ENCODE peak calls at places on chromosomes 3 and 15, in four cellular contexts. L, T, V and S are unnamed samples.

GRCh38 chr15:74870496-74871213 is 2.5 kb downstream of the SCAMP2 start:
- DNase-seq in V (no peak), T (no peak), L (no peak), S (no peak)

GRCh38 chr3:171396048-171396447 is 64.2 kb downstream of the TNIK start:
- DNase-seq in V (no peak), T (no peak), L (peak), S (no peak)

GRCh38 chr3:47813551-47814177 is 10.7 kb downstream of the DHX30 start:
- DNase-seq in V (no peak), T (no peak), L (no peak), S (no peak)

GRCh38 chr3:119125742-119126507 is 20.0 kb upstream of the TEX55 start:
- DNase-seq in V (no peak), T (no peak), L (no peak), S (no peak)

GRCh38 chr3:129619726-129620162 is 13.3 kb upstream of the PLXND1 start:
- DNase-seq in T (no peak), L (no peak), V (no peak), S (no peak)

GRCh38 chr3:138434875-138435772 is 708 bp downstream of the ESYT3 start:
- DNase-seq in V (no peak), T (no peak), L (no peak), S (peak)

GRCh38 chr3:187403768-187404270 is 35.6 kb downstream of the RTP4 start:
- DNase-seq in T (no peak), L (peak), V (no peak), S (peak)

GRCh38 chr3:38497026-38497425 is 886 bp downstream of the EXOG start:
- DNase-seq in L (peak), T (peak), V (no peak), S (no peak)

GRCh38 chr3:10351013-10351735 is 30.3 kb upstream of the SEC13 start:
- DNase-seq in L (no peak), V (no peak), T (peak), S (peak)

GRCh38 chr3:54099381-54099780 is 23.0 kb upstream of the CACNA2D3 start:
- DNase-seq in L (no peak), T (no peak), V (no peak), S (no peak)

GRCh38 chr15:53520867-53521525 is 238.5 kb downstream of the WDR72 start:
- DNase-seq in V (no peak), L (no peak), T (no peak), S (no peak)

GRCh38 chr3:14538451-14539088 is 1.6 kb downstream of the GRIP2 start:
- DNase-seq in V (no peak), L (no peak), T (no peak), S (no peak)

GRCh38 chr3:110106805-110107204 is 769.5 kb upstream of the DPPA4 start:
- DNase-seq in T (no peak), L (peak), V (no peak), S (no peak)

GRCh38 chr3:30720586-30721313 is 114.3 kb downstream of the TGFBR2 start:
- DNase-seq in L (peak), T (no peak), V (no peak), S (peak)

GRCh38 chr3:66092175-66092990 is 53.7 kb upstream of the MAGI1 start:
- DNase-seq in L (no peak), V (no peak), T (no peak), S (no peak)

GRCh38 chr15:71079208-71080044 is 35.8 kb upstream of the THSD4 start:
- DNase-seq in T (no peak), L (peak), V (no peak), S (no peak)

GRCh38 chr15:29921130-29921601 is 98.9 kb upstream of the TJP1 start:
- DNase-seq in T (no peak), V (no peak), L (no peak), S (peak)

GRCh38 chr15:20341901-20342605 is 199.5 kb downstream of the GOLGA6L6 start:
- DNase-seq in V (no peak), L (no peak), T (no peak), S (no peak)

GRCh38 chr3:101271728-101272127 is 48.6 kb downstream of the IMPG2 start:
- DNase-seq in V (no peak), T (no peak), L (no peak), S (no peak)

GRCh38 chr3:45119824-45120614 is 26.2 kb downstream of the CDCP1 start:
- DNase-seq in L (peak), V (no peak), T (no peak), S (no peak)

GRCh38 chr15:22891426-22892210 is 53.2 kb downstream of the NIPA2 start:
- DNase-seq in L (no peak), T (no peak), V (no peak), S (no peak)

GRCh38 chr15:61000276-61000675 is 228.8 kb downstream of the RORA start:
- DNase-seq in T (no peak), V (no peak), L (no peak), S (no peak)

GRCh38 chr15:70286110-70286806 is 188.5 kb upstream of the TLE3 start:
- DNase-seq in L (no peak), T (no peak), V (no peak), S (no peak)

GRCh38 chr3:43153189-43154083 is 47.6 kb upstream of the POMGNT2 start:
- DNase-seq in L (peak), V (no peak), T (no peak), S (no peak)

GRCh38 chr15:83153288-83153687 is 45.8 kb downstream of the TM6SF1 start:
- DNase-seq in T (no peak), V (no peak), L (peak), S (no peak)

GRCh38 chr15:39710681-39711080 is 72.0 kb downstream of the FSIP1 start:
- DNase-seq in L (no peak), T (no peak), V (no peak), S (no peak)

GRCh38 chr3:13135251-13135810 is 62.1 kb upstream of the IQSEC1 start:
- DNase-seq in L (no peak), T (no peak), V (no peak), S (no peak)

GRCh38 chr3:106438916-106439315 is 570.1 kb upstream of the CBLB start:
- DNase-seq in V (no peak), L (no peak), T (no peak), S (no peak)

GRCh38 chr15:71940004-71940588 is 129.7 kb downstream of the NR2E3 start:
- DNase-seq in V (peak), T (no peak), L (peak), S (no peak)

GRCh38 chr3:162082516-162082915 is 585.9 kb downstream of the OTOL1 start:
- DNase-seq in T (no peak), V (no peak), L (no peak), S (no peak)
- TF ChIP-seq RFX5 in T (no peak), V (no peak), L (no peak), S (no peak)

DNA sequence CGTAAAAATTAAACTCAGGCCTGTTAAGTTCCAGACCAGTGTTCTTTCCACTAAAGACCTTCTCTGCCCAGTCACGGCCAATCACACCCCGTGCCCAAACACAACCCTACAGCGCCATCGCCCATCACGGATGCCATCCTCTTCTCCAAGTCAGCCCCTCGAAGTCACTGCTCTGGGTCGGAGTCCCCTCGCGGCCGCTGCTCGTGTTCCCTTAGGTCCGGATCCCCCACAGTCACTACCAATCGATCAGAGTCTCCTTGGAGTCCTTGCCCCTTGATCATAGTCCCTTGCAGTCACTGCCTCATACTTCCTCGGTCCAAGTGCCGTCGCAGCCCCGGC is 491 bp downstream of the PCYT1A start:
- DNase-seq in T (no peak), V (no peak), L (no peak), S (peak)
- TF ChIP-seq ELK1 in T (no peak), V (no peak), L (no peak), S (no peak)

GRCh38 chr3:177778633-177779032 is 581.4 kb upstream of the TBL1XR1 start:
- DNase-seq in L (no peak), V (no peak), T (no peak), S (no peak)

GRCh38 chr3:177776656-177777055 is 579.4 kb upstream of the TBL1XR1 start:
- DNase-seq in V (no peak), T (no peak), L (peak), S (no peak)

GRCh38 chr3:177772908-177773557 is 575.8 kb upstream of the TBL1XR1 start:
- DNase-seq in T (no peak), V (no peak), L (no peak), S (no peak)

GRCh38 chr3:177781686-177782161 is 584.4 kb upstream of the TBL1XR1 start:
- DNase-seq in L (peak), V (no peak), T (no peak), S (no peak)

DNA sequence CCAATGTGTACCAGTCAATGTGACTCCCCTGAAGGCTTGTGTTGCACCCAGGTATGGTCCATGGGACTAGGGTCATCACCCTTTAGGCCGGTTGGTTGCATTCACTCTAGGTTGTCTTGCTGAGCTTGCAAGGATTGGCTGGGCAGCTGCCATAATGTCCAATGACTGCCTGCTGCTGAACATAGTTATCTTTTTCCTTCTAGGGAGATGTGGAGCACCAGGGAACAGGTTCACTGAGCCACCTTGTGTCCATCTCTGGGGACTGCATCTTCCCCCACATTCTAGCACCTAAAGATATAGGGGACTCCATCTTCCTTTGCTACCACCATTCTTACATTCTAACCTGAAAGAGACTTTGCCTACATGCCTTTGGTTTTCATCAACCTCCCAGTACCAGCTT is 580.4 kb upstream of the TBL1XR1 start:
- DNase-seq in T (peak), V (peak), L (peak), S (peak)
- TF ChIP-seq RFX5 in T (no peak), V (no peak), L (no peak), S (no peak)

DNA sequence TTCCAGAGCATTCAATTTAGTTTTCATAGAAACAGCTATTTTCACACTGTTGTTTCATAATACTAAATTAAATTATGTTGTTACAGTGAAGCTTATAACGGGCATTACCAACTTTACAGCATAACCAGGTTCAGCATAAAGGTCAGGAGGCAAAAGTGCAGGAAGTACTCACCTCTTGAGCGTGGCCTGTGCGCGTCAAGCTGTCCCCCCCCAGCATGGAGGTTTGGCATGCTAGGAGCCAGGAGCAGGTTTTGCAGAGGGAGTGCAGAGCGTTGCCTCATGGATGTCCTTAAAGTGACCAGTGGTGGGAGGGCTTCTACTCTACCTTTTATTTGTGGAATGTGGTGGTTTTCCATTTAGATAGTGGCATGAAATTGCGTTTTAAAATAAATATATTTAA is 104.4 kb downstream of the EEFSEC start:
- DNase-seq in L (no peak), V (no peak), T (no peak), S (no peak)
- TF ChIP-seq ELK1 in L (no peak), V (no peak), T (no peak), S (no peak)

DNA sequence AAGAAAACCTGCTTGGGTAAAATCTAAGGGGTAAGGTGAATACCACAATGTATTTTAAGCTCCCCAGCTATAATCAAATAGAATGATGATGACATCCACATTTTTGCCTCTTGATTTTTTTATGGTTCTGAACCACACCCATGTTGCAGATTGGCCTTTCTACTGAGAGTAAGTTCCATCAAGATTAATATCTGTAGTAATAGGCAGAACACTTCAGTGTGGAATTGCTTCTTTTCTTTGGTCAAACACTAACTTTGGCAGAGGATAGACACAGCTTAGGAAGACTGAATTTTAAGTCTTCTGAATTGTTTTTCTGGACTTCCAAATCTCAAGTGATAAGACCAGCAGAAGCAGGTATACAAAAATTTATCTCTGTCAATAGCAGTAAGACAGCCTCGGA is 27.0 kb downstream of the PLS1 start:
- DNase-seq in L (no peak), V (no peak), T (no peak), S (no peak)
- TF ChIP-seq RFX5 in L (no peak), V (no peak), T (no peak), S (no peak)

GRCh38 chr3:103127116-103127630 is 692.4 kb downstream of the ZPLD1 start:
- DNase-seq in L (no peak), T (no peak), V (no peak), S (no peak)
- TF ChIP-seq ELK1 in L (no peak), T (no peak), V (no peak), S (no peak)

DNA sequence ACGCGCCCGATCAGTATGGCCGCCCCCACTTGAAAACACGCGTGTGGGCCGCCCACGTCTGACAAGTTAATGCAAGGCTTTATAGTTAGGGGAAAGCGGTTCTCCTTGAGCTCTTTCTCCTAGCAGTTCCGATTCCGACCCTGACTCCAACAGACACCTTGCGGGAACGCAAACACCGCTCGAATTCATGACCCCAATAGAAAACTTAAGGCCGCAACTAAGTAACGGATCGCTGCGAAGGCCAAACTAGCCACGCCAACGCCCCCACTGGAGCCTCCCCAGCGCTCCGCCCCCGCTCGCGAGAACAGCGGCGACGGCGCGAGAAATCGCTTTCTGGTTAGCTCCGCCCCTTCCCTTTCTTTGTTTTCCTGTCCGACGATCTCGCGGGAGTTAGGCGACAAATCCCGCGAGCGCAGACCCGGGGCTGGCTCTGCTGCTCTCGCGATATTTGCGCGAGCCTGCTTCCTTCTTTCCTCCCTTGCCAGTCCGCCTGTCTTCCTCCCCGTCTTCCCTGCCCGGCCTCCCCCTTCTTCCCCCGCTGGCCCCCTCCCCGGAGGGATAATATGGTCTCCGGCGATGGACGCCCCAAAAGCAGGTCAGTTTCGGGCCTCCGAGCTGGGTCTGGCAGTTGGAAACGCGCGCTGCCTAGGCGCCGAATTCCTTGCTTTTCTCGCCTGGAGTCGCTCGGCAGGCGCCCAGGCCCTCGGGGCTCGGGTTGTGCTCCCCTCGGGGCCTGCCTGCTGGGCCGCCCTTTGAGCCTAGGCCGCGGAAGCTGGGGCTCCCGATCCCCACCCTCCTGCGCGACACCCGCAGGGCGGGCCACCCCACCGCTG is at the start of gene IREB2:
- DNase-seq in T (peak), L (peak), V (peak), S (peak)
- TF ChIP-seq RFX5 in T (no peak), L (no peak), V (no peak), S (no peak)